ENCODE peak calls at places on chromosomes 13 and 19, in four cellular contexts. X is CD8-positive, alpha-beta memory T cell; B is cardiac muscle cell; E is putamen. V is an unnamed sample.

GRCh38 chr19:48991823-48992570 is 1.1 kb downstream of the GYS1 start:
- DNase-seq in X (no peak), B (peak), E (peak), V (no peak)

GRCh38 chr13:35781044-35781443 is 304.6 kb upstream of the MAB21L1 start:
- DNase-seq in X (no peak), B (no peak), E (no peak), V (no peak)

GRCh38 chr13:33937373-33938087 is 119.6 kb downstream of the RFC3 start:
- DNase-seq in X (no peak), B (no peak), E (no peak), V (peak)

GRCh38 chr13:51444922-51445321 is 7.9 kb downstream of the INTS6 start:
- DNase-seq in X (no peak), B (peak), E (peak), V (no peak)

GRCh38 chr19:48403606-48404005 is 10.1 kb downstream of the GRIN2D start:
- DNase-seq in X (peak), B (peak), E (no peak), V (no peak)

GRCh38 chr19:17429661-17430101 is 9.8 kb downstream of the MVB12A start:
- DNase-seq in X (no peak), B (no peak), E (no peak), V (no peak)

GRCh38 chr13:28501547-28501946 is 6.6 kb upstream of the FLT1 start:
- DNase-seq in X (no peak), B (no peak), E (no peak), V (no peak)

GRCh38 chr13:110336108-110336507 is 29.0 kb downstream of the COL4A2 start:
- DNase-seq in X (no peak), B (no peak), E (no peak), V (no peak)

GRCh38 chr13:23987331-23987730 is 90.0 kb upstream of the C1QTNF9B start:
- DNase-seq in X (no peak), B (peak), E (no peak), V (no peak)

GRCh38 chr19:12778020-12778904 is 2.9 kb upstream of the HOOK2 start:
- DNase-seq in X (peak), B (peak), E (no peak), V (no peak)

GRCh38 chr13:21987793-21988192 is 316.9 kb downstream of the FGF9 start:
- DNase-seq in X (no peak), B (no peak), E (no peak), V (no peak)

GRCh38 chr19:51714848-51715247 is 8.9 kb downstream of the HAS1 start:
- DNase-seq in X (no peak), B (peak), E (no peak), V (no peak)

GRCh38 chr13:110027470-110028240 is 241.3 kb upstream of the IRS2 start:
- DNase-seq in X (no peak), B (no peak), E (no peak), V (peak)

GRCh38 chr13:79805317-79805716 is 324.4 kb downstream of the NDFIP2 start:
- DNase-seq in X (no peak), B (no peak), E (no peak), V (peak)

GRCh38 chr13:44573790-44574465 is 2.2 kb downstream of the TSC22D1 start:
- DNase-seq in X (no peak), B (peak), E (no peak), V (no peak)

GRCh38 chr19:9847087-9847671 is 12.1 kb downstream of the PIN1 start:
- DNase-seq in X (no peak), B (peak), E (no peak), V (no peak)

GRCh38 chr13:21304256-21304655 is 127.8 kb downstream of the MRPL57 start:
- DNase-seq in X (no peak), B (no peak), E (no peak), V (no peak)

GRCh38 chr19:1429750-1430149 is 8.4 kb upstream of the RPS15 start:
- DNase-seq in X (no peak), B (peak), E (no peak), V (no peak)

GRCh38 chr13:29703421-29703820 is 107.9 kb upstream of the SLC7A1 start:
- DNase-seq in X (no peak), B (no peak), E (no peak), V (no peak)

GRCh38 chr13:112185466-112185865 is 118.5 kb downstream of the SOX1 start:
- DNase-seq in X (no peak), B (no peak), E (no peak), V (no peak)

GRCh38 chr19:44746946-44747738 is 1.4 kb upstream of the BCL3 start:
- DNase-seq in X (peak), B (peak), E (peak), V (peak)

GRCh38 chr13:112752711-112753541 is 63.1 kb downstream of the ATP11A start:
- DNase-seq in X (no peak), B (no peak), E (no peak), V (no peak)

GRCh38 chr13:77896536-77896935 is 22.1 kb downstream of the EDNRB start:
- DNase-seq in X (no peak), B (peak), E (no peak), V (no peak)

GRCh38 chr13:72565893-72566292 is 161.5 kb downstream of the MZT1 start:
- DNase-seq in X (no peak), B (peak), E (peak), V (peak)

GRCh38 chr13:58804832-58805231 is 1173.3 kb downstream of the PCDH17 start:
- DNase-seq in X (no peak), B (no peak), E (no peak), V (no peak)

GRCh38 chr19:52527954-52528326 is 472 bp downstream of the ZNF808 start:
- DNase-seq in X (no peak), B (peak), E (peak), V (no peak)

GRCh38 chr13:38783992-38784875 is 97.4 kb downstream of the FREM2 start:
- DNase-seq in X (no peak), B (no peak), E (no peak), V (no peak)

V was measured in NT2/D1.